ENCODE peak calls at places on chromosomes 16 and 17, in nine cellular contexts. One of them, this sample, is unnamed. For H3K4me1, the result is how much of the 10 kb centered on the place peaks cover.

GRCh38 chr17:42845918-42846593 is 1.7 kb downstream of the AOC2 start:
- DNase-seq in CD8-positive, alpha-beta memory T cell: no peak
- DNase-seq in mammary epithelial cell: peak
- DNase-seq in heart right ventricle: no peak
- DNase-seq in thoracic aorta: no peak
- DNase-seq in aorta: no peak
- DNase-seq in neural progenitor cell: no peak
- DNase-seq in GM23338: no peak
- DNase-seq in cardiac muscle cell: no peak
- DNase-seq in this sample: no peak

GRCh38 chr17:27647755-27648154 is 16.8 kb downstream of the LGALS9 start:
- DNase-seq in mammary epithelial cell: no peak
- DNase-seq in cardiac muscle cell: no peak
- DNase-seq in heart right ventricle: no peak
- DNase-seq in neural progenitor cell: no peak
- DNase-seq in aorta: no peak
- DNase-seq in CD8-positive, alpha-beta memory T cell: no peak
- DNase-seq in thoracic aorta: no peak
- DNase-seq in GM23338: no peak
- DNase-seq in this sample: no peak

GRCh38 chr17:8160741-8161221 is 2.0 kb downstream of the VAMP2 start:
- DNase-seq in CD8-positive, alpha-beta memory T cell: peak
- DNase-seq in thoracic aorta: no peak
- DNase-seq in cardiac muscle cell: no peak
- DNase-seq in heart right ventricle: no peak
- DNase-seq in neural progenitor cell: no peak
- DNase-seq in GM23338: no peak
- DNase-seq in aorta: no peak
- DNase-seq in mammary epithelial cell: no peak
- DNase-seq in this sample: no peak

GRCh38 chr16:52561910-52562741 is 15.2 kb upstream of the TOX3 start:
- DNase-seq in CD8-positive, alpha-beta memory T cell: no peak
- DNase-seq in GM23338: no peak
- DNase-seq in mammary epithelial cell: no peak
- DNase-seq in heart right ventricle: no peak
- DNase-seq in cardiac muscle cell: no peak
- DNase-seq in aorta: no peak
- DNase-seq in thoracic aorta: no peak
- DNase-seq in neural progenitor cell: no peak
- DNase-seq in this sample: no peak

GRCh38 chr17:58575511-58575910 is 61.1 kb upstream of the MTMR4 start:
- DNase-seq in neural progenitor cell: no peak
- DNase-seq in cardiac muscle cell: no peak
- DNase-seq in thoracic aorta: no peak
- DNase-seq in GM23338: no peak
- DNase-seq in CD8-positive, alpha-beta memory T cell: no peak
- DNase-seq in aorta: no peak
- DNase-seq in mammary epithelial cell: peak
- DNase-seq in heart right ventricle: no peak
- DNase-seq in this sample: no peak

GRCh38 chr16:70416748-70417616 is 21.9 kb downstream of the ST3GAL2 start:
- DNase-seq in heart right ventricle: no peak
- DNase-seq in GM23338: no peak
- DNase-seq in cardiac muscle cell: no peak
- DNase-seq in mammary epithelial cell: no peak
- DNase-seq in CD8-positive, alpha-beta memory T cell: no peak
- DNase-seq in neural progenitor cell: no peak
- DNase-seq in aorta: no peak
- DNase-seq in thoracic aorta: no peak
- DNase-seq in this sample: no peak

GRCh38 chr17:6455321-6455705 is 11.1 kb downstream of the PIMREG start:
- DNase-seq in mammary epithelial cell: no peak
- DNase-seq in GM23338: peak
- DNase-seq in neural progenitor cell: peak
- DNase-seq in aorta: peak
- DNase-seq in heart right ventricle: no peak
- DNase-seq in CD8-positive, alpha-beta memory T cell: no peak
- DNase-seq in thoracic aorta: no peak
- DNase-seq in cardiac muscle cell: peak
- DNase-seq in this sample: no peak

GRCh38 chr16:76428858-76429257 is 151.7 kb downstream of the CNTNAP4 start:
- DNase-seq in neural progenitor cell: no peak
- DNase-seq in cardiac muscle cell: no peak
- DNase-seq in thoracic aorta: no peak
- DNase-seq in GM23338: no peak
- DNase-seq in heart right ventricle: no peak
- DNase-seq in mammary epithelial cell: peak
- DNase-seq in CD8-positive, alpha-beta memory T cell: no peak
- DNase-seq in aorta: no peak
- DNase-seq in this sample: no peak

GRCh38 chr17:75819723-75820410 is 24.3 kb downstream of the UNC13D start:
- DNase-seq in cardiac muscle cell: no peak
- DNase-seq in heart right ventricle: no peak
- DNase-seq in CD8-positive, alpha-beta memory T cell: no peak
- DNase-seq in GM23338: no peak
- DNase-seq in neural progenitor cell: no peak
- DNase-seq in aorta: no peak
- DNase-seq in mammary epithelial cell: no peak
- DNase-seq in thoracic aorta: no peak
- DNase-seq in this sample: no peak

GRCh38 chr17:50326831-50327364 is 19.0 kb upstream of the XYLT2 start:
- DNase-seq in neural progenitor cell: no peak
- DNase-seq in heart right ventricle: no peak
- DNase-seq in GM23338: no peak
- DNase-seq in mammary epithelial cell: no peak
- DNase-seq in cardiac muscle cell: no peak
- DNase-seq in CD8-positive, alpha-beta memory T cell: no peak
- DNase-seq in thoracic aorta: no peak
- DNase-seq in aorta: no peak
- DNase-seq in this sample: no peak

GRCh38 chr17:67834634-67835033 is 9.3 kb downstream of the BPTF start:
- DNase-seq in aorta: no peak
- DNase-seq in neural progenitor cell: no peak
- DNase-seq in mammary epithelial cell: no peak
- DNase-seq in CD8-positive, alpha-beta memory T cell: no peak
- DNase-seq in cardiac muscle cell: no peak
- DNase-seq in heart right ventricle: no peak
- DNase-seq in GM23338: no peak
- DNase-seq in thoracic aorta: no peak
- DNase-seq in this sample: no peak

GRCh38 chr16:8962393-8963009 is 1.2 kb downstream of the USP7 start:
- DNase-seq in CD8-positive, alpha-beta memory T cell: peak
- DNase-seq in thoracic aorta: no peak
- DNase-seq in GM23338: peak
- DNase-seq in heart right ventricle: no peak
- DNase-seq in mammary epithelial cell: peak
- DNase-seq in aorta: no peak
- DNase-seq in neural progenitor cell: peak
- DNase-seq in cardiac muscle cell: peak
- DNase-seq in this sample: no peak

GRCh38 chr17:46000757-46001156 is 1.7 kb downstream of the STH start:
- DNase-seq in neural progenitor cell: no peak
- DNase-seq in thoracic aorta: no peak
- DNase-seq in GM23338: no peak
- DNase-seq in cardiac muscle cell: no peak
- DNase-seq in aorta: no peak
- DNase-seq in mammary epithelial cell: no peak
- DNase-seq in heart right ventricle: no peak
- DNase-seq in CD8-positive, alpha-beta memory T cell: no peak
- DNase-seq in this sample: no peak

GRCh38 chr16:30349695-30350094 is 5.4 kb downstream of the CD2BP2 start:
- DNase-seq in heart right ventricle: no peak
- DNase-seq in GM23338: no peak
- DNase-seq in CD8-positive, alpha-beta memory T cell: no peak
- DNase-seq in aorta: no peak
- DNase-seq in neural progenitor cell: no peak
- DNase-seq in mammary epithelial cell: no peak
- DNase-seq in thoracic aorta: no peak
- DNase-seq in cardiac muscle cell: no peak
- DNase-seq in this sample: no peak

GRCh38 chr16:1668612-1669319 is 9.3 kb upstream of the JPT2 start:
- DNase-seq in GM23338: no peak
- DNase-seq in CD8-positive, alpha-beta memory T cell: no peak
- DNase-seq in aorta: no peak
- DNase-seq in cardiac muscle cell: no peak
- DNase-seq in mammary epithelial cell: no peak
- DNase-seq in neural progenitor cell: no peak
- DNase-seq in thoracic aorta: no peak
- DNase-seq in heart right ventricle: no peak
- DNase-seq in this sample: no peak

GRCh38 chr16:88317619-88317977 is 65.2 kb upstream of the ZNF469 start:
- DNase-seq in aorta: no peak
- DNase-seq in cardiac muscle cell: no peak
- DNase-seq in GM23338: no peak
- DNase-seq in CD8-positive, alpha-beta memory T cell: no peak
- DNase-seq in thoracic aorta: no peak
- DNase-seq in neural progenitor cell: no peak
- DNase-seq in heart right ventricle: peak
- DNase-seq in mammary epithelial cell: no peak
- DNase-seq in this sample: no peak

GRCh38 chr17:73952136-73952497 is 251.4 kb upstream of the RPL38 start:
- DNase-seq in mammary epithelial cell: no peak
- DNase-seq in CD8-positive, alpha-beta memory T cell: no peak
- DNase-seq in heart right ventricle: no peak
- DNase-seq in thoracic aorta: no peak
- DNase-seq in cardiac muscle cell: no peak
- DNase-seq in neural progenitor cell: peak
- DNase-seq in aorta: no peak
- DNase-seq in GM23338: no peak
- DNase-seq in this sample: no peak

GRCh38 chr16:3576211-3576610 is 992 bp downstream of the NLRC3 start:
- DNase-seq in neural progenitor cell: no peak
- DNase-seq in cardiac muscle cell: no peak
- DNase-seq in aorta: no peak
- DNase-seq in thoracic aorta: no peak
- DNase-seq in GM23338: no peak
- DNase-seq in mammary epithelial cell: no peak
- DNase-seq in heart right ventricle: no peak
- DNase-seq in CD8-positive, alpha-beta memory T cell: peak
- DNase-seq in this sample: no peak

GRCh38 chr16:85652431-85653221 is 36.1 kb downstream of the GINS2 start:
- DNase-seq in neural progenitor cell: peak
- DNase-seq in aorta: peak
- DNase-seq in mammary epithelial cell: no peak
- DNase-seq in heart right ventricle: no peak
- DNase-seq in cardiac muscle cell: peak
- DNase-seq in CD8-positive, alpha-beta memory T cell: peak
- DNase-seq in GM23338: no peak
- DNase-seq in thoracic aorta: no peak
- DNase-seq in this sample: no peak

GRCh38 chr16:11354733-11355574 is 9.7 kb downstream of the RMI2 start:
- DNase-seq in cardiac muscle cell: no peak
- DNase-seq in CD8-positive, alpha-beta memory T cell: peak
- DNase-seq in neural progenitor cell: no peak
- DNase-seq in aorta: no peak
- DNase-seq in GM23338: no peak
- DNase-seq in thoracic aorta: no peak
- DNase-seq in mammary epithelial cell: no peak
- DNase-seq in heart right ventricle: no peak
- DNase-seq in this sample: no peak

GRCh38 chr16:21163576-21163975 is 5.1 kb downstream of the LDAF1 start:
- DNase-seq in mammary epithelial cell: peak
- DNase-seq in neural progenitor cell: no peak
- DNase-seq in aorta: no peak
- DNase-seq in CD8-positive, alpha-beta memory T cell: no peak
- DNase-seq in heart right ventricle: no peak
- DNase-seq in GM23338: no peak
- DNase-seq in thoracic aorta: no peak
- DNase-seq in cardiac muscle cell: no peak
- DNase-seq in this sample: no peak
- H3K4me3 ChIP-seq in mammary epithelial cell: no peak
- H3K4me3 ChIP-seq in neural progenitor cell: no peak
- H3K4me3 ChIP-seq in aorta: no peak
- H3K4me3 ChIP-seq in CD8-positive, alpha-beta memory T cell: no peak
- H3K4me3 ChIP-seq in heart right ventricle: no peak
- H3K4me3 ChIP-seq in GM23338: no peak
- H3K4me3 ChIP-seq in thoracic aorta: peak
- H3K4me3 ChIP-seq in cardiac muscle cell: no peak
- H3K4me3 ChIP-seq in this sample: no peak

GRCh38 chr16:14652726-14653125 is 20.0 kb downstream of the BFAR start:
- DNase-seq in cardiac muscle cell: no peak
- DNase-seq in neural progenitor cell: no peak
- DNase-seq in aorta: no peak
- DNase-seq in CD8-positive, alpha-beta memory T cell: no peak
- DNase-seq in GM23338: no peak
- DNase-seq in mammary epithelial cell: no peak
- DNase-seq in thoracic aorta: no peak
- DNase-seq in heart right ventricle: no peak
- DNase-seq in this sample: no peak

GRCh38 chr16:14649816-14650215 is 17.1 kb downstream of the BFAR start:
- DNase-seq in thoracic aorta: no peak
- DNase-seq in aorta: no peak
- DNase-seq in cardiac muscle cell: no peak
- DNase-seq in neural progenitor cell: no peak
- DNase-seq in heart right ventricle: no peak
- DNase-seq in GM23338: no peak
- DNase-seq in CD8-positive, alpha-beta memory T cell: no peak
- DNase-seq in mammary epithelial cell: no peak
- DNase-seq in this sample: no peak

GRCh38 chr16:14650629-14651028 is 17.9 kb downstream of the BFAR start:
- DNase-seq in cardiac muscle cell: no peak
- DNase-seq in GM23338: no peak
- DNase-seq in thoracic aorta: no peak
- DNase-seq in CD8-positive, alpha-beta memory T cell: no peak
- DNase-seq in aorta: no peak
- DNase-seq in neural progenitor cell: no peak
- DNase-seq in heart right ventricle: no peak
- DNase-seq in mammary epithelial cell: peak
- DNase-seq in this sample: no peak
- H3K27ac ChIP-seq in cardiac muscle cell: no peak
- H3K27ac ChIP-seq in GM23338: peak
- H3K27ac ChIP-seq in thoracic aorta: no peak
- H3K27ac ChIP-seq in CD8-positive, alpha-beta memory T cell: no peak
- H3K27ac ChIP-seq in aorta: no peak
- H3K27ac ChIP-seq in neural progenitor cell: no peak
- H3K27ac ChIP-seq in heart right ventricle: no peak
- H3K27ac ChIP-seq in mammary epithelial cell: peak
- H3K27ac ChIP-seq in this sample: no peak

GRCh38 chr17:40340327-40340726 is 24.2 kb downstream of the GJD3 start:
- DNase-seq in cardiac muscle cell: no peak
- DNase-seq in GM23338: no peak
- DNase-seq in mammary epithelial cell: no peak
- DNase-seq in aorta: no peak
- DNase-seq in heart right ventricle: no peak
- DNase-seq in thoracic aorta: no peak
- DNase-seq in neural progenitor cell: no peak
- DNase-seq in CD8-positive, alpha-beta memory T cell: no peak
- DNase-seq in this sample: no peak
- H3K4me1 ChIP-seq in cardiac muscle cell: under half
- H3K4me1 ChIP-seq in GM23338: under half
- H3K4me1 ChIP-seq in mammary epithelial cell: under half
- H3K4me1 ChIP-seq in aorta: under half
- H3K4me1 ChIP-seq in heart right ventricle: under half
- H3K4me1 ChIP-seq in thoracic aorta: half or more
- H3K4me1 ChIP-seq in neural progenitor cell: under half
- H3K4me1 ChIP-seq in CD8-positive, alpha-beta memory T cell: half or more
- H3K4me1 ChIP-seq in this sample: under half

DNA sequence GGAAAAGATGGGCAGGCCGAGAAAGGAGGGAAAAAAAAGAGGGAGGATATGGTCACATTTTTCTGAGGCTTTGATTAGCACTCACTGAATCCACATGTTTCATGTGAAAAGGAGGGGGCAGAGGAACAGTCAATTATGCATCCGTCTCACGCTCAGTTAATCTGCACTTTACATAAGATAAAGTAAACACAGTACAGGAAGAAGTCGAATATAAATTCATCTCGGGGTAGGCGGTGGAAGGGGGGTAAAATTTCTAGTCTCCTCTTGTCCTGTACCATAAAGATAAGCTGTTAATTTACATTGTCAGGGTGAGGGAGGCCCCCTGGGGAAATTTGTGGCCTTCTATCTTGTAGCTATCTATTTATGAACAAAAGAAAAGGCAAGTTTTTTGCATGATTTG is 73.1 kb upstream of the CES5A start:
- DNase-seq in aorta: no peak
- DNase-seq in mammary epithelial cell: no peak
- DNase-seq in GM23338: no peak
- DNase-seq in cardiac muscle cell: no peak
- DNase-seq in neural progenitor cell: no peak
- DNase-seq in CD8-positive, alpha-beta memory T cell: no peak
- DNase-seq in heart right ventricle: no peak
- DNase-seq in thoracic aorta: no peak
- DNase-seq in this sample: no peak
- H3K4me3 ChIP-seq in aorta: no peak
- H3K4me3 ChIP-seq in mammary epithelial cell: no peak
- H3K4me3 ChIP-seq in GM23338: no peak
- H3K4me3 ChIP-seq in cardiac muscle cell: no peak
- H3K4me3 ChIP-seq in neural progenitor cell: no peak
- H3K4me3 ChIP-seq in CD8-positive, alpha-beta memory T cell: no peak
- H3K4me3 ChIP-seq in heart right ventricle: no peak
- H3K4me3 ChIP-seq in thoracic aorta: no peak
- H3K4me3 ChIP-seq in this sample: no peak